ENCODE peak calls at places on chromosome 3, in four cellular contexts. One of them, this sample, is unnamed.

GRCh38 chr3:82461049-82461889 is 699.8 kb upstream of the GBE1 start:
- DNase-seq in NCI-H1092: no peak
- DNase-seq in activated CD4-positive, CD25-positive, alpha-beta regulatory T cell: no peak
- DNase-seq in substantia nigra: no peak
- DNase-seq in this sample: no peak

GRCh38 chr3:48950051-48950450 is 31.4 kb downstream of the ARIH2 start:
- DNase-seq in NCI-H1092: no peak
- DNase-seq in activated CD4-positive, CD25-positive, alpha-beta regulatory T cell: no peak
- DNase-seq in substantia nigra: no peak
- DNase-seq in this sample: no peak

GRCh38 chr3:108085821-108086350 is 4.9 kb downstream of the CD47 start:
- DNase-seq in NCI-H1092: no peak
- DNase-seq in activated CD4-positive, CD25-positive, alpha-beta regulatory T cell: no peak
- DNase-seq in substantia nigra: no peak
- DNase-seq in this sample: no peak

GRCh38 chr3:105315827-105316226 is 50.9 kb upstream of the ALCAM start:
- DNase-seq in NCI-H1092: no peak
- DNase-seq in activated CD4-positive, CD25-positive, alpha-beta regulatory T cell: no peak
- DNase-seq in substantia nigra: no peak
- DNase-seq in this sample: no peak

GRCh38 chr3:115790759-115791158 is 167.4 kb downstream of the GAP43 start:
- DNase-seq in NCI-H1092: no peak
- DNase-seq in activated CD4-positive, CD25-positive, alpha-beta regulatory T cell: peak
- DNase-seq in substantia nigra: no peak
- DNase-seq in this sample: no peak

GRCh38 chr3:187136347-187136746 is 2.9 kb downstream of the RPL39L start:
- DNase-seq in NCI-H1092: no peak
- DNase-seq in activated CD4-positive, CD25-positive, alpha-beta regulatory T cell: no peak
- DNase-seq in substantia nigra: no peak
- DNase-seq in this sample: no peak

GRCh38 chr3:169505577-169506155 is 157.8 kb downstream of the MECOM start:
- DNase-seq in NCI-H1092: no peak
- DNase-seq in activated CD4-positive, CD25-positive, alpha-beta regulatory T cell: no peak
- DNase-seq in substantia nigra: no peak
- DNase-seq in this sample: no peak

GRCh38 chr3:159128628-159129027 is 326.8 kb downstream of the MFSD1 start:
- DNase-seq in NCI-H1092: no peak
- DNase-seq in activated CD4-positive, CD25-positive, alpha-beta regulatory T cell: no peak
- DNase-seq in substantia nigra: no peak
- DNase-seq in this sample: no peak

GRCh38 chr3:49912787-49913375 is 9.2 kb upstream of the MST1R start:
- DNase-seq in NCI-H1092: no peak
- DNase-seq in activated CD4-positive, CD25-positive, alpha-beta regulatory T cell: no peak
- DNase-seq in substantia nigra: no peak
- DNase-seq in this sample: no peak

GRCh38 chr3:40714771-40715170 is 190.0 kb downstream of the ZNF621 start:
- DNase-seq in NCI-H1092: no peak
- DNase-seq in activated CD4-positive, CD25-positive, alpha-beta regulatory T cell: no peak
- DNase-seq in substantia nigra: no peak
- DNase-seq in this sample: no peak

GRCh38 chr3:19250959-19251610 is 102.8 kb downstream of the KCNH8 start:
- DNase-seq in NCI-H1092: no peak
- DNase-seq in activated CD4-positive, CD25-positive, alpha-beta regulatory T cell: no peak
- DNase-seq in substantia nigra: no peak
- DNase-seq in this sample: no peak

GRCh38 chr3:170760174-170760526 is 109.8 kb downstream of the RPL22L1 start:
- DNase-seq in NCI-H1092: no peak
- DNase-seq in activated CD4-positive, CD25-positive, alpha-beta regulatory T cell: no peak
- DNase-seq in substantia nigra: no peak
- DNase-seq in this sample: no peak

GRCh38 chr3:56610669-56611335 is 53.8 kb downstream of the CCDC66 start:
- DNase-seq in NCI-H1092: no peak
- DNase-seq in activated CD4-positive, CD25-positive, alpha-beta regulatory T cell: no peak
- DNase-seq in substantia nigra: no peak
- DNase-seq in this sample: no peak

GRCh38 chr3:20729185-20729584 is 543.2 kb upstream of the SGO1 start:
- DNase-seq in NCI-H1092: no peak
- DNase-seq in activated CD4-positive, CD25-positive, alpha-beta regulatory T cell: no peak
- DNase-seq in substantia nigra: no peak
- DNase-seq in this sample: no peak

GRCh38 chr3:156298938-156299337 is 178.6 kb downstream of the KCNAB1 start:
- DNase-seq in NCI-H1092: no peak
- DNase-seq in activated CD4-positive, CD25-positive, alpha-beta regulatory T cell: no peak
- DNase-seq in substantia nigra: no peak
- DNase-seq in this sample: peak

GRCh38 chr3:190036631-190037030 is 84.1 kb downstream of the P3H2 start:
- DNase-seq in NCI-H1092: no peak
- DNase-seq in activated CD4-positive, CD25-positive, alpha-beta regulatory T cell: no peak
- DNase-seq in substantia nigra: no peak
- DNase-seq in this sample: no peak

GRCh38 chr3:139906441-139906840 is 28.5 kb upstream of the CLSTN2 start:
- DNase-seq in NCI-H1092: no peak
- DNase-seq in activated CD4-positive, CD25-positive, alpha-beta regulatory T cell: no peak
- DNase-seq in substantia nigra: no peak
- DNase-seq in this sample: no peak

GRCh38 chr3:135851201-135852061 is 114.1 kb upstream of the PPP2R3A start:
- DNase-seq in NCI-H1092: no peak
- DNase-seq in activated CD4-positive, CD25-positive, alpha-beta regulatory T cell: no peak
- DNase-seq in substantia nigra: no peak
- DNase-seq in this sample: no peak

GRCh38 chr3:53478166-53478830 is 16.1 kb upstream of the CACNA1D start:
- DNase-seq in NCI-H1092: no peak
- DNase-seq in activated CD4-positive, CD25-positive, alpha-beta regulatory T cell: no peak
- DNase-seq in substantia nigra: no peak
- DNase-seq in this sample: no peak

GRCh38 chr3:8280161-8280560 is 221.5 kb upstream of the LMCD1 start:
- DNase-seq in NCI-H1092: no peak
- DNase-seq in activated CD4-positive, CD25-positive, alpha-beta regulatory T cell: no peak
- DNase-seq in substantia nigra: no peak
- DNase-seq in this sample: no peak

GRCh38 chr3:9826815-9827574 is 16.8 kb downstream of the RPUSD3 start:
- DNase-seq in NCI-H1092: no peak
- DNase-seq in activated CD4-positive, CD25-positive, alpha-beta regulatory T cell: no peak
- DNase-seq in substantia nigra: no peak
- DNase-seq in this sample: no peak

GRCh38 chr3:82802501-82802900 is 1041.1 kb upstream of the GBE1 start:
- DNase-seq in NCI-H1092: no peak
- DNase-seq in activated CD4-positive, CD25-positive, alpha-beta regulatory T cell: no peak
- DNase-seq in substantia nigra: no peak
- DNase-seq in this sample: no peak

GRCh38 chr3:23202203-23202920 is 765 bp upstream of the UBE2E2 start:
- DNase-seq in NCI-H1092: no peak
- DNase-seq in activated CD4-positive, CD25-positive, alpha-beta regulatory T cell: peak
- DNase-seq in substantia nigra: no peak
- DNase-seq in this sample: peak

GRCh38 chr3:98770261-98771039 is 7.3 kb downstream of the ST3GAL6 start:
- DNase-seq in NCI-H1092: no peak
- DNase-seq in activated CD4-positive, CD25-positive, alpha-beta regulatory T cell: no peak
- DNase-seq in substantia nigra: no peak
- DNase-seq in this sample: no peak